ENCODE peak calls at places on chromosomes 12 and 14, in four cellular contexts. G, O, Z and P are unnamed samples.
A peak's percentile ranks its signal among the peaks of the same experiment; 100 is the strongest.

GRCh38 chr12:2654741-2655140 is 140.0 kb upstream of the FKBP4 start:
- DNase-seq in G (no peak), O (no peak), Z (no peak), P (no peak)

GRCh38 chr14:35222872-35223471 is 69.2 kb upstream of the PSMA6 start:
- DNase-seq in G (no peak), O (no peak), Z (no peak), P (no peak)

GRCh38 chr12:111211910-111212757 is 156.8 kb downstream of the PHETA1 start:
- DNase-seq in G (no peak), O (no peak), Z (no peak), P (no peak)

GRCh38 chr14:50964683-50965390 is 20.6 kb upstream of the PYGL start:
- DNase-seq in G (peak; percentile 71), O (no peak), Z (peak; percentile 61), P (peak; percentile 89)

GRCh38 chr12:124369055-124369900 is 74.4 kb downstream of the RFLNA start:
- DNase-seq in G (peak; percentile 97), O (no peak), Z (peak; percentile 90), P (peak; percentile 99)

GRCh38 chr14:52351561-52352491 is 37.7 kb downstream of the PTGER2 start:
- DNase-seq in G (no peak), O (peak; percentile 23), Z (no peak), P (no peak)

GRCh38 chr14:72679106-72679505 is 214.8 kb downstream of the DPF3 start:
- DNase-seq in G (no peak), O (no peak), Z (no peak), P (no peak)

GRCh38 chr12:49979061-49979586 is 6.4 kb downstream of the AQP6 start:
- DNase-seq in G (no peak), O (no peak), Z (no peak), P (no peak)

GRCh38 chr14:87217023-87217422 is 776.0 kb downstream of the GALC start:
- DNase-seq in G (no peak), O (no peak), Z (no peak), P (no peak)

GRCh38 chr12:85413266-85413665 is 133.2 kb downstream of the ALX1 start:
- DNase-seq in G (no peak), O (no peak), Z (no peak), P (no peak)

GRCh38 chr14:105484069-105484996 is 2.4 kb upstream of the CRIP1 start:
- DNase-seq in G (peak; percentile 89), O (peak; percentile 77), Z (no peak), P (no peak)

GRCh38 chr14:100524933-100525243 is 62.3 kb downstream of the BEGAIN start:
- DNase-seq in G (no peak), O (no peak), Z (no peak), P (peak; percentile 52)

GRCh38 chr12:47014474-47014873 is 64.9 kb upstream of the PCED1B start:
- DNase-seq in G (no peak), O (no peak), Z (no peak), P (no peak)

GRCh38 chr12:121251838-121252237 is 41.9 kb downstream of the P2RX4 start:
- DNase-seq in G (no peak), O (no peak), Z (no peak), P (no peak)

GRCh38 chr12:106258226-106258625 is 10.4 kb upstream of the CKAP4 start:
- DNase-seq in G (no peak), O (no peak), Z (no peak), P (no peak)

GRCh38 chr12:106255952-106256351 is 8.1 kb upstream of the CKAP4 start:
- DNase-seq in G (no peak), O (no peak), Z (no peak), P (no peak)

GRCh38 chr12:106256524-106256923 is 8.7 kb upstream of the CKAP4 start:
- DNase-seq in G (no peak), O (no peak), Z (no peak), P (no peak)

GRCh38 chr12:106254724-106255123 is 6.9 kb upstream of the CKAP4 start:
- DNase-seq in G (no peak), O (no peak), Z (no peak), P (no peak)

DNA sequence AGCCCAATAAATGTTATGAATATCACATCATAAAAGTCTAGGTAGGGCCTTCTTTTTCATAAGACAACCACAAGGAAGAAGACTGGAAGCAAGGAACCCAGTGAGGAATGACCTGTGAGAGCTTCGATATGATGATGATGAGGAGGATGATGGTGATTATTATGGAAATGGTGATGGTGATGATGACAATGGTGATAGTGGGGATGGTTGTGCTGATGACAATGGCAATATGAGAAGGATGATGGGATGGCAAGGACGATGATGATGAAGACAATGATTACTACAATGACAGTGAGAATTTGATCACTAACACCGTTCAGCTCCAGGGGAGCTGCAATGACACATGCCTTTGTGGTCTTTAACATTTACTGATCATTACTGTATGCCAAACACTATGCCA is 7.7 kb upstream of the CKAP4 start:
- DNase-seq in G (no peak), O (no peak), Z (no peak), P (no peak)
- H3K27ac ChIP-seq in G (no peak overlapping the region), O (no peak overlapping the region), Z (no peak overlapping the region), P (no peak overlapping the region)

GRCh38 chr12:11656550-11656949 is 7.1 kb downstream of the ETV6 start:
- DNase-seq in G (no peak), O (no peak), Z (peak; percentile 76), P (no peak)
- H3K27ac ChIP-seq in G (no peak overlapping the region), O (no peak overlapping the region), Z (peak overlapping the region; percentile 73), P (no peak overlapping the region)

GRCh38 chr12:113112043-113112899 is 23.3 kb downstream of the RASAL1 start:
- DNase-seq in G (no peak), O (no peak), Z (no peak), P (no peak)

GRCh38 chr12:113109872-113110623 is 25.5 kb downstream of the RASAL1 start:
- DNase-seq in G (no peak), O (no peak), Z (no peak), P (no peak)

GRCh38 chr12:113108308-113108707 is 27.3 kb downstream of the RASAL1 start:
- DNase-seq in G (no peak), O (no peak), Z (no peak), P (no peak)

GRCh38 chr12:113111247-113111646 is 24.3 kb downstream of the RASAL1 start:
- DNase-seq in G (no peak), O (no peak), Z (no peak), P (no peak)

DNA sequence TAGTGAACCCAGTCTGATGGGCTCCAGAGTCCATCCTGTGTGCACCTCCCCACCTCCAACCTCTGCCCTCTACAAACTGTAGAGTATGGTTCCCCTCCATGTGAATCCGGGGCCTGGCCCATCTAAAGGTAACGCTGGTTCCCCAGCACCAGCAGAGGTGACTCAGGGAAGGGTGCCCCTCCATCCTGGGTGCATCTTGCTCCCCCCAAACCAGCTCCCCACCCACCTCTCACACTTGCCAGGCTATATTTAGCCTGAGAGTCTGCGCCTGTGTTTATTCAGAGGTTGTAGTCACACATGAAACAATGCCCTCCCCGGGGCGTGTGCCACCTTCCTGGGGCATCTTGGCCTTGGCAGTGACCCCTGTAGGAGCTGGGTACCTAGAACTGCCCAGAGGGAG is 26.2 kb downstream of the RASAL1 start:
- DNase-seq in G (no peak), O (no peak), Z (no peak), P (no peak)
- H3K27ac ChIP-seq in G (no peak overlapping the region), O (no peak overlapping the region), Z (no peak overlapping the region), P (no peak overlapping the region)

GRCh38 chr12:51381226-51382079 is 9.8 kb downstream of the GALNT6 start:
- DNase-seq in G (no peak), O (no peak), Z (no peak), P (no peak)
- H3K27ac ChIP-seq in G (no peak overlapping the region), O (no peak overlapping the region), Z (no peak overlapping the region), P (no peak overlapping the region)